ENCODE peak calls at places on chromosomes 16 and 17, in five cellular contexts. F is thoracic aorta, N is transverse colon, Q is endodermal cell, K is A549. O is an unnamed sample.
A peak's percentile ranks its signal among the peaks of the same experiment; 100 is the strongest.

GRCh38 chr17:41932821-41933389 is 2.5 kb downstream of the ODAD4 start:
- DNase-seq in F (no peak), N (no peak), Q (no peak), K (no peak), O (no peak)

GRCh38 chr17:47316316-47316715 is 7.4 kb upstream of the EFCAB13 start:
- DNase-seq in F (no peak), N (no peak), Q (no peak), K (no peak), O (no peak)

GRCh38 chr17:42079541-42079940 is 18.7 kb downstream of the ZNF385C start:
- DNase-seq in F (no peak), N (no peak), Q (no peak), K (no peak), O (no peak)

GRCh38 chr16:71484006-71484893 is 4.9 kb downstream of the ZNF19 start:
- DNase-seq in F (peak; percentile 54), N (peak; percentile 89), Q (peak; percentile 90), K (peak; percentile 84), O (peak; percentile 80)

GRCh38 chr16:17989255-17989654 is 347.3 kb downstream of the NPIPA8 start:
- DNase-seq in F (no peak), N (no peak), Q (no peak), K (no peak), O (no peak)

GRCh38 chr17:6163632-6164319 is 93.6 kb downstream of the WSCD1 start:
- DNase-seq in F (no peak), N (no peak), Q (peak; percentile 45), K (no peak), O (no peak)

GRCh38 chr16:28181557-28181914 is 30.2 kb downstream of the XPO6 start:
- DNase-seq in F (peak; percentile 10), N (no peak), Q (peak; percentile 58), K (peak; percentile 55), O (no peak)

GRCh38 chr17:59521465-59522126 is 43.8 kb upstream of the DHX40 start:
- DNase-seq in F (no peak), N (peak; percentile 75), Q (peak; percentile 94), K (peak; percentile 88), O (peak; percentile 76)

GRCh38 chr17:50267074-50267841 is 7.0 kb upstream of the TMEM92 start:
- DNase-seq in F (no peak), N (peak; percentile 4), Q (peak; percentile 59), K (no peak), O (no peak)

GRCh38 chr16:1425616-1426370 is 5.1 kb upstream of the PERCC1 start:
- DNase-seq in F (no peak), N (no peak), Q (no peak), K (no peak), O (no peak)

GRCh38 chr16:58733248-58733670 is 857 bp downstream of the GOT2 start:
- DNase-seq in F (peak; percentile 12), N (peak; percentile 10), Q (no peak), K (no peak), O (no peak)

GRCh38 chr17:75723201-75723930 is 2.1 kb downstream of the ITGB4 start:
- DNase-seq in F (no peak), N (peak; percentile 91), Q (no peak), K (no peak), O (no peak)

GRCh38 chr16:77435240-77435819 is 496 bp upstream of the ADAMTS18 start:
- DNase-seq in F (no peak), N (no peak), Q (no peak), K (no peak), O (no peak)

GRCh38 chr16:84557059-84557458 is 52.6 kb upstream of the MEAK7 start:
- DNase-seq in F (no peak), N (no peak), Q (no peak), K (no peak), O (no peak)

GRCh38 chr16:78224342-78224741 is 124.9 kb downstream of the WWOX start:
- DNase-seq in F (no peak), N (no peak), Q (no peak), K (no peak), O (no peak)

GRCh38 chr17:3960764-3961163 is 3.5 kb downstream of the ATP2A3 start:
- DNase-seq in F (no peak), N (peak; percentile 44), Q (no peak), K (no peak), O (no peak)

GRCh38 chr17:82217120-82217529 is 4.5 kb upstream of the CCDC57 start:
- DNase-seq in F (no peak), N (peak; percentile 47), Q (no peak), K (no peak), O (no peak)

GRCh38 chr16:85570735-85571562 is 42.2 kb upstream of the GSE1 start:
- DNase-seq in F (no peak), N (peak; percentile 58), Q (no peak), K (no peak), O (no peak)

GRCh38 chr17:50051606-50052005 is 4.3 kb upstream of the ITGA3 start:
- DNase-seq in F (no peak), N (no peak), Q (no peak), K (no peak), O (no peak)

GRCh38 chr17:17061516-17061915 is 19.3 kb downstream of the MPRIP start:
- DNase-seq in F (no peak), N (no peak), Q (no peak), K (no peak), O (no peak)

GRCh38 chr16:7236824-7237410 is 95.7 kb upstream of the RBFOX1 start:
- DNase-seq in F (no peak), N (no peak), Q (no peak), K (no peak), O (no peak)

GRCh38 chr17:49093131-49093530 is 39.4 kb upstream of the B4GALNT2 start:
- DNase-seq in F (no peak), N (peak; percentile 32), Q (no peak), K (no peak), O (peak; percentile 34)

GRCh38 chr17:45579529-45580495 is 89.3 kb upstream of the PLEKHM1 start:
- DNase-seq in F (no peak), N (peak; percentile 26), Q (peak; percentile 71), K (no peak), O (no peak)

GRCh38 chr16:22739077-22739476 is 74.9 kb upstream of the HS3ST2 start:
- DNase-seq in F (no peak), N (no peak), Q (no peak), K (no peak), O (no peak)

GRCh38 chr17:58329808-58330543 is 1.4 kb upstream of the TSPOAP1 start:
- DNase-seq in F (no peak), N (no peak), Q (no peak), K (no peak), O (no peak)

GRCh38 chr17:39627170-39627716 is 491 bp downstream of the PPP1R1B start:
- DNase-seq in F (no peak), N (no peak), Q (peak; percentile 78), K (no peak), O (no peak)
- H3K4me1 ChIP-seq in F (peaks cover 19% of the 10 kb centered on the region), N (peaks cover 17% of the 10 kb centered on the region), Q (peaks cover 10% of the 10 kb centered on the region), K (peaks cover 12% of the 10 kb centered on the region), O (no peaks in the 10 kb centered on the region)

GRCh38 chr16:2966803-2967184 is 2.4 kb upstream of the PAQR4 start:
- DNase-seq in F (no peak), N (peak; percentile 37), Q (peak; percentile 80), K (no peak), O (no peak)
- TF ChIP-seq CTCF in F (no peak), N (no peak), Q (peak; percentile 38), K (no peak), O (no peak)

GRCh38 chr16:89048871-89049422 is 44.7 kb upstream of the ACSF3 start:
- DNase-seq in F (no peak), N (no peak), Q (no peak), K (no peak), O (peak; percentile 12)

GRCh38 chr16:89045881-89046280 is 47.8 kb upstream of the ACSF3 start:
- DNase-seq in F (no peak), N (no peak), Q (no peak), K (no peak), O (no peak)

GRCh38 chr16:89046491-89046890 is 47.2 kb upstream of the ACSF3 start:
- DNase-seq in F (no peak), N (no peak), Q (no peak), K (no peak), O (peak; percentile 1)

GRCh38 chr16:89048087-89048729 is 45.4 kb upstream of the ACSF3 start:
- DNase-seq in F (no peak), N (no peak), Q (no peak), K (no peak), O (peak; percentile 10)

DNA sequence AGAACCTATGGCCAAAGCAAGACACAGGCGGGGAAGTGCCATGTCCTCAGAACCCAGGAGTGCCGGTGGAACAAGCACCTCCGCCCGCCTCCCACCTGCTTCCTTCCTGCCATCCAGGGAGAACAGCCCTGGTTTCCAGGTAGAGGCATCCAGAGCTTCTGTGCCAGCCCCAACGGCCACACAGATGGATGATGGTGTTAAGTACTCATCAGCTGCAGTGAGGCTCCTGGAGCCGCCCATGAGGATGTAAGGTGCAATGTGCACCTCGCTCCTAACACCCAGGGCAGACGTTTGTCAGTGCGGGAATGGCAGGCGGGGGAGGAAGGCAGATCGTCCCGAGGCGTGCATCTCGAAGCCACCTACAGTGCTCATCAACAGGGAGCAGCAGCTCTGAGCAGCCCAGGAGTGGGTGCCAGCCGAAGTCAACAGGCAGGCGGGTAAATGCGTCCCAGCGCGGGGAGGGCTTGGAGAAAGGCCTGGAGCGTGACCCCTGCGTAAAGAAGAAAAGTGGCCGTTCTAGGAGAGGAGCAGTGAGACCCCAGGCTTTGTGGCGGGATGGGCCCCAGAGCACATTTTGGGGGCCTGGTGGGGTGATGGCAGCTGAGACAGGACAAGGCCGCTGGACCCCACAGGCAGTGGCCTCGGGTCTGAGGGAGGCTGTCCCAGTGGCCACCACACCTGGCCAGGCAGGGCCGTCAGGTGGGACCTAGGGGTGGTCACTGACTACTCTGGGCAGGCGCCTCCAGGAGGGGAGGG is 46.1 kb upstream of the ACSF3 start:
- DNase-seq in F (no peak), N (no peak), Q (no peak), K (no peak), O (peak; percentile 6)
- H3K4me3 ChIP-seq in F (no peak overlapping the region), N (no peak overlapping the region), Q (no peak overlapping the region), K (no peak overlapping the region), O (no peak overlapping the region)

GRCh38 chr17:77877019-77877418 is 81.5 kb upstream of the TNRC6C start:
- DNase-seq in F (no peak), N (no peak), Q (no peak), K (no peak), O (no peak)

GRCh38 chr17:77875051-77875780 is 83.3 kb upstream of the TNRC6C start:
- DNase-seq in F (no peak), N (no peak), Q (no peak), K (no peak), O (no peak)

GRCh38 chr17:77874303-77875050 is 84.0 kb upstream of the TNRC6C start:
- DNase-seq in F (no peak), N (no peak), Q (no peak), K (no peak), O (no peak)

GRCh38 chr17:77877674-77878355 is 80.7 kb upstream of the TNRC6C start:
- DNase-seq in F (no peak), N (no peak), Q (no peak), K (no peak), O (no peak)

DNA sequence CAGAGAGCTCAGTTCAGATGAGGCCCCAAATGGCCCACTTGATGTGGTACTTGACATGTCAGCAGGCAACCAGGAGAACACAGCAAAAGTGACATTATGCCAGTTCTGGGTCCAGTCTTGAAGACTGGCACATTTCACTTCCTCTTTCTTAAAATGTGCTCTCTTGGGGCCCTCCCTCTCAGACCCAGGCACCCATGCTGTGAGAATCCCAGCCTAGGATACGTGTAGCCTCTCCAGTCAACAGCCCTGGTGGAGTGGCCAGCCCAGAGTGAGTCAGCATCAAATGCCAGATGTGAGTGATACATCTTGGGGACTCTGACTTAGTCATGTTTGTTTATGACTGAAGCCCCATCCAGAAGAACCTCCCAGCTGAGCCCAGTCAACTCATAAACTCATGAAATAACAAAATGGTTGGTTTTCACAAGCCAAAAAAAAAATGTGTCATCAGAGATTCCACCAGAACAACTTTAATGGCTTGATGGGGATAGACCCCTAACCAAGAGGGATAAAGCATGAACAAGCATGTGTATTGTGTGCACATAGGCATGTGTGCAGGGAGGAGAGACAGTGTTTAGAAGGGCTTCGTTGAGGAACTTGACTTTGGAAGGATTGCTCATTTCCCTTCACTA is 82.5 kb upstream of the TNRC6C start:
- DNase-seq in F (no peak), N (no peak), Q (no peak), K (peak; percentile 60), O (no peak)
- H3K4me1 ChIP-seq in F (peaks cover 10% of the 10 kb centered on the region), N (peaks cover 3% of the 10 kb centered on the region), Q (no peaks in the 10 kb centered on the region), K (no peaks in the 10 kb centered on the region), O (peaks cover 28% of the 10 kb centered on the region)